ENCODE peak calls at places on chromosome 22, in four cellular contexts. One of them, this sample, is unnamed.

GRCh38 chr22:30348395-30348794 is 8.3 kb downstream of the SF3A1 start:
- DNase-seq in IMR-90: no peak
- DNase-seq in endothelial cell of umbilical vein: no peak
- DNase-seq in K562: no peak
- DNase-seq in this sample: no peak

GRCh38 chr22:28817919-28818859 is 17.8 kb upstream of the XBP1 start:
- DNase-seq in IMR-90: no peak
- DNase-seq in endothelial cell of umbilical vein: no peak
- DNase-seq in K562: no peak
- DNase-seq in this sample: no peak

GRCh38 chr22:19488884-19489843 is 9.4 kb downstream of the CDC45 start:
- DNase-seq in IMR-90: peak; percentile 23
- DNase-seq in endothelial cell of umbilical vein: peak; percentile 25
- DNase-seq in K562: peak; percentile 84
- DNase-seq in this sample: no peak

GRCh38 chr22:33866521-33866920 is 53.8 kb downstream of the LARGE1 start:
- DNase-seq in IMR-90: no peak
- DNase-seq in endothelial cell of umbilical vein: no peak
- DNase-seq in K562: no peak
- DNase-seq in this sample: no peak

GRCh38 chr22:19062139-19062789 is 59.9 kb downstream of the DGCR2 start:
- DNase-seq in IMR-90: peak; percentile 23
- DNase-seq in endothelial cell of umbilical vein: peak; percentile 57
- DNase-seq in K562: no peak
- DNase-seq in this sample: no peak

GRCh38 chr22:32619614-32620426 is 145.2 kb downstream of the FBXO7 start:
- DNase-seq in IMR-90: peak; percentile 89
- DNase-seq in endothelial cell of umbilical vein: no peak
- DNase-seq in K562: no peak
- DNase-seq in this sample: peak; percentile 11

GRCh38 chr22:23268877-23269276 is 88.6 kb downstream of the BCR start:
- DNase-seq in IMR-90: no peak
- DNase-seq in endothelial cell of umbilical vein: no peak
- DNase-seq in K562: peak; percentile 62
- DNase-seq in this sample: no peak

GRCh38 chr22:44260216-44261035 is 52.3 kb downstream of the SHISAL1 start:
- DNase-seq in IMR-90: no peak
- DNase-seq in endothelial cell of umbilical vein: no peak
- DNase-seq in K562: no peak
- DNase-seq in this sample: no peak

GRCh38 chr22:47123827-47124442 is 361.5 kb downstream of the TBC1D22A start:
- DNase-seq in IMR-90: no peak
- DNase-seq in endothelial cell of umbilical vein: no peak
- DNase-seq in K562: no peak
- DNase-seq in this sample: no peak

GRCh38 chr22:47727656-47728055 is 965.2 kb downstream of the TBC1D22A start:
- DNase-seq in IMR-90: no peak
- DNase-seq in endothelial cell of umbilical vein: no peak
- DNase-seq in K562: no peak
- DNase-seq in this sample: no peak

GRCh38 chr22:44638966-44639739 is 62.9 kb upstream of the PRR5 start:
- DNase-seq in IMR-90: no peak
- DNase-seq in endothelial cell of umbilical vein: peak; percentile 36
- DNase-seq in K562: no peak
- DNase-seq in this sample: no peak

GRCh38 chr22:23522642-23523251 is 57.3 kb downstream of the IGLL1 start:
- DNase-seq in IMR-90: no peak
- DNase-seq in endothelial cell of umbilical vein: peak; percentile 15
- DNase-seq in K562: peak; percentile 20
- DNase-seq in this sample: no peak

GRCh38 chr22:44192098-44192810 is 11.5 kb downstream of the PARVG start:
- DNase-seq in IMR-90: no peak
- DNase-seq in endothelial cell of umbilical vein: peak; percentile 14
- DNase-seq in K562: peak; percentile 83
- DNase-seq in this sample: no peak

GRCh38 chr22:23220485-23221350 is 40.4 kb downstream of the BCR start:
- DNase-seq in IMR-90: peak; percentile 53
- DNase-seq in endothelial cell of umbilical vein: peak; percentile 68
- DNase-seq in K562: peak; percentile 67
- DNase-seq in this sample: no peak

GRCh38 chr22:21730535-21731308 is 4.9 kb downstream of the YPEL1 start:
- DNase-seq in IMR-90: no peak
- DNase-seq in endothelial cell of umbilical vein: no peak
- DNase-seq in K562: peak; percentile 55
- DNase-seq in this sample: no peak
- H3K9me1 ChIP-seq in IMR-90: peaks cover 3% of the 10 kb centered on the region
- H3K9me1 ChIP-seq in endothelial cell of umbilical vein: no peaks in the 10 kb centered on the region
- H3K9me1 ChIP-seq in K562: no peaks in the 10 kb centered on the region
- H3K9me1 ChIP-seq in this sample: no peaks in the 10 kb centered on the region

DNA sequence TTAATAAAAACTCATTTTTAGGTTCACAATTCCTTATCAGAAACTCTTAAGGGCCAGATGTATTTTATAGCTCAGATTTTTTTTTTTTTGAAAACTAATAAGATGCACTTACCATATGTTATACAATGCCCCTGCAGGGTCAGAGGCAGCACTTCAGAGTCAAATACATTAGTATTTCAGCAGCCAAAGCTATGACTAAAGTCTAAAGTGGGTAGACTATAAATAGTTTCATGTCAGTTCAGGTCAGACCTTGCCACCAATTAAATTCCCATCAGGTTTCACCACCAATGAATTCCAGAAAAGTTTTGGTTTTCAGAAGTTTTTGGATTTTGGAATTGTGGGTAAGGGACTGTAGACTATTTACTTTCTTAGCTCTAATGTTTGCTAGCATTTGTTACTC is 75.9 kb downstream of the FAM83F start:
- DNase-seq in IMR-90: no peak
- DNase-seq in endothelial cell of umbilical vein: no peak
- DNase-seq in K562: no peak
- DNase-seq in this sample: no peak
- H3K9me1 ChIP-seq in IMR-90: no peaks in the 10 kb centered on the region
- H3K9me1 ChIP-seq in endothelial cell of umbilical vein: no peaks in the 10 kb centered on the region
- H3K9me1 ChIP-seq in K562: no peaks in the 10 kb centered on the region
- H3K9me1 ChIP-seq in this sample: no peaks in the 10 kb centered on the region

GRCh38 chr22:49997932-49998717 is 14.4 kb downstream of the IL17REL start:
- DNase-seq in IMR-90: no peak
- DNase-seq in endothelial cell of umbilical vein: no peak
- DNase-seq in K562: no peak
- DNase-seq in this sample: no peak
- H3K9me1 ChIP-seq in IMR-90: peaks cover 4% of the 10 kb centered on the region
- H3K9me1 ChIP-seq in endothelial cell of umbilical vein: no peaks in the 10 kb centered on the region
- H3K9me1 ChIP-seq in K562: no peaks in the 10 kb centered on the region
- H3K9me1 ChIP-seq in this sample: no peaks in the 10 kb centered on the region

GRCh38 chr22:48753381-48753730 is 1074.3 kb downstream of the BRD1 start:
- DNase-seq in IMR-90: no peak
- DNase-seq in endothelial cell of umbilical vein: no peak
- DNase-seq in K562: no peak
- DNase-seq in this sample: no peak

GRCh38 chr22:48752451-48753380 is 1075.0 kb downstream of the BRD1 start:
- DNase-seq in IMR-90: no peak
- DNase-seq in endothelial cell of umbilical vein: no peak
- DNase-seq in K562: no peak
- DNase-seq in this sample: no peak

GRCh38 chr22:48755332-48755949 is 1072.2 kb downstream of the BRD1 start:
- DNase-seq in IMR-90: no peak
- DNase-seq in endothelial cell of umbilical vein: no peak
- DNase-seq in K562: no peak
- DNase-seq in this sample: no peak

GRCh38 chr22:48754611-48755331 is 1072.9 kb downstream of the BRD1 start:
- DNase-seq in IMR-90: no peak
- DNase-seq in endothelial cell of umbilical vein: no peak
- DNase-seq in K562: no peak
- DNase-seq in this sample: no peak

GRCh38 chr22:48753752-48754517 is 1073.7 kb downstream of the BRD1 start:
- DNase-seq in IMR-90: no peak
- DNase-seq in endothelial cell of umbilical vein: no peak
- DNase-seq in K562: no peak
- DNase-seq in this sample: no peak
- H3K9me1 ChIP-seq in IMR-90: no peaks in the 10 kb centered on the region
- H3K9me1 ChIP-seq in endothelial cell of umbilical vein: no peaks in the 10 kb centered on the region
- H3K9me1 ChIP-seq in K562: no peaks in the 10 kb centered on the region
- H3K9me1 ChIP-seq in this sample: no peaks in the 10 kb centered on the region

DNA sequence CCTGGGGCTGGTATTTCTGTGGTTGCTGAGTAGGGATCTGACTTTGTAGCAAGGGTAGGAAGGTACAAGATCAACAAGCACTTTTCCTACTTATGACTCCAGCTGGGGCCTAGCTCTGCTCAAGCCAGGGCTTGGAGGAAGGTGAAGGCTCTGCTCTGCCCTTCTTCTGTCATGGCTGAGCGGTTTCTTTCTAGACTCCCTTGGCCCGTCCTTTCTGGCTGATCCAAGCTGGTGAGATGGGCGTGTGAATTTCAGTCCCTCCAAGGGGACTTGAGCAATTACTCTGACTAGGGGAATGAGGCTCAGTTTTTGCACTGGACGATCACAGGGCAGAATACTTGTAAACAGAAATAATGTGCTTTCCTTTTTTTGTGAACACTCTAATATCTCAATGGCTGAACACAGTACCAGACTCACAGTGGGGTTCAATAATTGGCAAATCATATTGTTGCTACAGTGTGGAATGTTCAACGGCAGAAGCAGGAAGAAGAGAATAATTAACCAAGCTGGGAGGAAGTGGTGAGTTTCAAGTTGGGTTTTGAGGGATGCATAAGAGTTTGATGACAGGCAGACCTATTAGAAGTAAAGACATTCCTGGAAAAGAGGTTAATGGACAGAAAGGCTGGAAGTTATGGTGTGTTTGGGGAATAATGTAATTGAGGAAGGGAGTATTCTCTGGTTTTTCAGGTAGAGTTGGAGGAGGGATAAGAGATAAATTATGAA is 507.6 kb downstream of the MIAT start:
- DNase-seq in IMR-90: no peak
- DNase-seq in endothelial cell of umbilical vein: no peak
- DNase-seq in K562: no peak
- DNase-seq in this sample: no peak
- H3K9me1 ChIP-seq in IMR-90: no peaks in the 10 kb centered on the region
- H3K9me1 ChIP-seq in endothelial cell of umbilical vein: no peaks in the 10 kb centered on the region
- H3K9me1 ChIP-seq in K562: no peaks in the 10 kb centered on the region
- H3K9me1 ChIP-seq in this sample: no peaks in the 10 kb centered on the region

DNA sequence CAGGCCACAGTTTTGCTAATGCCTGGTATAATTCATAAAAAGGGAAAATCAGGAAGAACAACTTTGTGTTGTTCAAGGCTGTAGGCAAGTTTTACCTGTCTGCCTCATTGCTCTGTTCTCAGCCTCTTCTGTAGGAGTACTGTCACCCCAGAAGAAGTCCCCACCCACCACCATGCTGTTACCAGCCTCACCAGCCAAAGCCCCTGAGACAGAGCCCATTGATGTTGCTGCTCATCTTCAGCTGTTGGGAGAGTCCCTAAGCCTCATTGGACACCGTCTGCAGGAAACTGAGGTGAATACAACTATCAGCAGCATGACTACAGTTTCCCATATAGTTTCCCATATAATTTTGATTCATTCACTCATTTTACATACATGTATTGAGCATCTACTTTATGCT is 11.6 kb upstream of the TOM1 start:
- DNase-seq in IMR-90: no peak
- DNase-seq in endothelial cell of umbilical vein: no peak
- DNase-seq in K562: no peak
- DNase-seq in this sample: no peak
- H3K9me1 ChIP-seq in IMR-90: no peaks in the 10 kb centered on the region
- H3K9me1 ChIP-seq in endothelial cell of umbilical vein: no peaks in the 10 kb centered on the region
- H3K9me1 ChIP-seq in K562: no peaks in the 10 kb centered on the region
- H3K9me1 ChIP-seq in this sample: no peaks in the 10 kb centered on the region

This sample was measured in keratinocyte.